ENCODE peak calls at places on chromosomes 2 and 18, in five cellular contexts. Q, U, L, G and I are unnamed samples. For H3K36me3, the result is how much of the 10 kb centered on the place peaks cover.

GRCh38 chr2:63819256-63819655 is 22.4 kb upstream of the UGP2 start:
- DNase-seq in Q (no peak), U (no peak), L (peak), G (no peak), I (no peak)

GRCh38 chr18:1585881-1586488 is 681.3 kb downstream of the ADCYAP1 start:
- DNase-seq in Q (no peak), U (no peak), L (peak), G (no peak), I (no peak)

GRCh38 chr18:67428805-67429204 is 87.7 kb downstream of the DSEL start:
- DNase-seq in Q (no peak), U (no peak), L (no peak), G (no peak), I (no peak)

GRCh38 chr2:168652997-168653906 is 149.2 kb upstream of the NOSTRIN start:
- DNase-seq in Q (no peak), U (no peak), L (no peak), G (no peak), I (no peak)

GRCh38 chr2:233766416-233766815 is 6.3 kb downstream of the UGT1A1 start:
- DNase-seq in Q (no peak), U (no peak), L (no peak), G (no peak), I (no peak)

GRCh38 chr2:100283724-100284501 is 38.4 kb downstream of the LONRF2 start:
- DNase-seq in Q (no peak), U (no peak), L (no peak), G (no peak), I (no peak)

GRCh38 chr2:168402531-168402930 is 53.5 kb upstream of the CERS6 start:
- DNase-seq in Q (no peak), U (no peak), L (no peak), G (no peak), I (no peak)

GRCh38 chr2:127770973-127771735 is 39.8 kb downstream of the WDR33 start:
- DNase-seq in Q (no peak), U (no peak), L (no peak), G (no peak), I (no peak)

GRCh38 chr18:63511285-63511684 is 30.9 kb upstream of the SERPINB12 start:
- DNase-seq in Q (no peak), U (no peak), L (peak), G (no peak), I (peak)

GRCh38 chr2:8146329-8147048 is 535.4 kb upstream of the ID2 start:
- DNase-seq in Q (no peak), U (no peak), L (no peak), G (peak), I (no peak)

GRCh38 chr18:44679912-44680270 is 797 bp upstream of the SETBP1 start:
- DNase-seq in Q (peak), U (no peak), L (peak), G (peak), I (peak)

GRCh38 chr2:222903234-222904220 is 42.7 kb downstream of the ACSL3 start:
- DNase-seq in Q (peak), U (no peak), L (peak), G (no peak), I (peak)

GRCh38 chr2:177604291-177605065 is 211.9 kb downstream of the AGPS start:
- DNase-seq in Q (no peak), U (no peak), L (peak), G (no peak), I (no peak)

GRCh38 chr2:12738112-12738485 is 21.4 kb downstream of the TRIB2 start:
- DNase-seq in Q (no peak), U (no peak), L (no peak), G (no peak), I (no peak)

GRCh38 chr2:12737226-12738111 is 20.7 kb downstream of the TRIB2 start:
- DNase-seq in Q (no peak), U (no peak), L (no peak), G (no peak), I (no peak)

GRCh38 chr2:12733846-12734245 is 17.1 kb downstream of the TRIB2 start:
- DNase-seq in Q (no peak), U (no peak), L (no peak), G (peak), I (peak)

GRCh38 chr2:12732663-12733062 is 15.9 kb downstream of the TRIB2 start:
- DNase-seq in Q (no peak), U (no peak), L (no peak), G (peak), I (peak)

DNA sequence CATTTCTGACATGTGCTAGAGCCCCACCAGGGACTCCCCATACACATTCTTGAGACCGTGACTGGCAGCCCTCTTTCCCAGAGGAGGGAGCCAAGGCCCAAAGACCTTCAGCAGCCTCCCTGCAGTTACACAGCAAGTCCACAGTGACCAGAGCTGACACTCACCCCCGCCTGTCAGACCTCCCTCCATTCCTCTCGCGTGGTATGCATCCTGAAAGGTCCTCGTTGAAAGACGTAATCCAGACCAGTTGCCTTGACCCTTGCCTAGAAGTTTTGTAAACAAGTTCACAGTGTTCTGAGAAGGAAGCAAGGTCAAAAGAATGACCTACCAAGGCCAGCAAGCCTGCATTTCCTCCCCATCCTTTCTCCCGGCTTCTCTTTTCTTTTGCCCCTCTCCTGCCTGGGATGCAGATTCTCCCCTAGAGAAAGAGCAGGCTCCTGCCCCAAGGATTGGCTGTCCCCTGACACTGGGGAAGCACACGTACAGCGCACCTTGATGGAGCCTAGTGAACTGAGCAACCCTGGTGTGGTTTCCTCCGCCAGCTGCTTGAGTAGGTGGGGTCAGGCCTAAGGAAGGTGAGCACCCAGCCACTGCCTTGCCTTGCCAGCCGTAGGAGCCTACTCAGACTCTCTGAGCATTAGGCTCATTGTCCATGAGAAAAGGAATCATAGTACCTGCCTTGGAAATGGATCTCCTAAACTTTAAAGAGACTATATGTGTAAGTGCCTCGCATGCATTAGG is 18.3 kb downstream of the TRIB2 start:
- DNase-seq in Q (no peak), U (no peak), L (no peak), G (peak), I (no peak)
- H3K36me3 ChIP-seq in Q (half or more), U (under half), L (under half), G (half or more), I (under half)

DNA sequence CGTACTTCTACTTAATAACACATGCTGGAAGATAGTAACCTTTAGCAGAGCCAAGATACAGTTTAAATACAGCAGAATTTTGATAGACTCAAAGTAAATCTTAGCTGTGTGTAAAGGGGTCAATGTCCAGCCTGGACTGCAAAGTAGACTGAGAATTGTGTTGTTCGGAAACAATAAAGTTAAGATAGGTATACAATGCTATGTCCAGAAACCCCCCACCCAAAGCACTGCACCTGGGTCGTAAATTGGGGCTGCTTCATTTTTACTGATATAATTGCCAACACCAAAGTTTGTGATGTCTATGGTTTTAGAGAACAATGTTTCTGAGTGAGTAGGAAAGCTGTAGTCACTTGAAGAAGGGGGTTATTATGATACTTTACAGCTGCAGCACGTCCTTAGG is 4.4 kb upstream of the NCOA1 start:
- DNase-seq in Q (no peak), U (no peak), L (no peak), G (no peak), I (no peak)
- H3K36me3 ChIP-seq in Q (under half), U (under half), L (under half), G (under half), I (under half)

GRCh38 chr18:8824846-8825245 is 119.5 kb downstream of the MTCL1 start:
- DNase-seq in Q (no peak), U (no peak), L (no peak), G (no peak), I (no peak)
- H3K36me3 ChIP-seq in Q (under half), U (under half), L (half or more), G (under half), I (under half)

DNA sequence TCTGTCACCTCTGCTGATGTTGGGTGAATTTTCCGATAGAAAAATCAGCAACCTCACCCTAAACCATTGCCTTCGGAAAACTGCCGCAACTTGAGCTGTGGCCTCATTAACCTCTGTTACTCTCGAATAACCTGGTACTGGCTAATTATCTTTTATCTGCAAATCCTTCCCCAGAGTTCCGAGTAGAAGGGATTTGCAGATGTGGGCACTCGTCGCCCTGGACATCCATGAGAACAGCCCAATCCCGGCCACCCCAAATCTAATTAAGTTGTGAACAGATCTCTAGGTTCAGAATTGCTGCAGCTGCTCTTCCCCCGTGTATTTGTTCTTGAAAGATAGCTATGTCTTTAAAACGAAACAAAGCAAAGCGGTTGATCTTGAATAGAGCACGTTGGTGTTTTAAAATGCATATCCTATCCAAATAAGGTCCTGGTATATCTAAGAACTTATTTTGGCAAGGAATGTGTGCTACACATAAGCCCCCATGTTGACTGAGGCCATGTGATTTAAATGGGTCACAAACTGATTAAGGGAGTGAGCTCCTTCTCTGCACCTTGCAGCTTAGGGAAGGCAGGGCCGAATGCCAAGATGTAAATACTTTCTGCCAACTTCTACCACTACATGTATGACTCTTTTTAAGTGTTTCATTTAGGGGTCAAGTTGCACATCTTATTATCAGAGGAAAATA is 88.2 kb downstream of the MTCL1 start:
- DNase-seq in Q (no peak), U (no peak), L (no peak), G (no peak), I (no peak)
- H3K36me3 ChIP-seq in Q (under half), U (under half), L (half or more), G (under half), I (under half)

GRCh38 chr2:196136151-196136550 is 35.2 kb downstream of the STK17B start:
- DNase-seq in Q (no peak), U (no peak), L (no peak), G (no peak), I (no peak)
- H3K36me3 ChIP-seq in Q (under half), U (under half), L (half or more), G (half or more), I (under half)

DNA sequence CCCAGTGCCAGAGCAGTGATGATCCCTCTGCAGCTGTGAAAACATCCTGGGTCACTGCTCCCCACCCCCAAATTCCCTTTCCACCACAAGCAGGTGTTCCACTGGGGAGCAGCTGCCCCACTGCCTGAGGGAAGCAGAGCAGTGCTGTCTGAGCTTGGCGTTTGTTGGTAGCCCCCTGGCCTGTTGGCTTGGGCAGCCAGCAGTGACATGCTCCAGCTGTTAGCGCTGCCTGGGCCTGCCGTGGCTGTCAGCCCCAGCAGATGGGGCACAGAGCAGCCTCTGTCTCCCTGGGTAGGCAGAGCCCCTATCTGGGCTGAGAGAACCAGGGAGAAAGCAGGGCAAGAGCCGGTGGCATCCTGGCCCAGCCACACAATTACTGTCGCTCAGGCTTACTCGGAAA is 247.7 kb downstream of the GLI2 start:
- DNase-seq in Q (no peak), U (no peak), L (no peak), G (no peak), I (no peak)
- H3K36me3 ChIP-seq in Q (under half), U (under half), L (under half), G (under half), I (under half)

GRCh38 chr2:101860157-101860556 is 131.6 kb upstream of the IL1R2 start:
- DNase-seq in Q (no peak), U (no peak), L (no peak), G (no peak), I (peak)
- H3K36me3 ChIP-seq in Q (under half), U (under half), L (half or more), G (half or more), I (under half)

GRCh38 chr2:215692387-215693079 is 256.7 kb upstream of the FN1 start:
- DNase-seq in Q (no peak), U (no peak), L (no peak), G (no peak), I (no peak)

GRCh38 chr2:215691346-215691745 is 255.5 kb upstream of the FN1 start:
- DNase-seq in Q (no peak), U (no peak), L (no peak), G (no peak), I (no peak)

GRCh38 chr2:215693269-215693998 is 257.6 kb upstream of the FN1 start:
- DNase-seq in Q (no peak), U (no peak), L (no peak), G (no peak), I (peak)

GRCh38 chr2:215695876-215696275 is 260.0 kb upstream of the FN1 start:
- DNase-seq in Q (no peak), U (no peak), L (no peak), G (no peak), I (no peak)

GRCh38 chr2:215693999-215694356 is 258.1 kb upstream of the FN1 start:
- DNase-seq in Q (no peak), U (no peak), L (no peak), G (no peak), I (no peak)
- H3K36me3 ChIP-seq in Q (under half), U (under half), L (under half), G (under half), I (under half)

GRCh38 chr2:224885295-224885694 is 157.0 kb downstream of the DOCK10 start:
- DNase-seq in Q (no peak), U (no peak), L (no peak), G (no peak), I (no peak)
- H3K36me3 ChIP-seq in Q (under half), U (under half), L (half or more), G (under half), I (under half)